ENCODE peak calls at places on chromosomes 11 and 22, in four cellular contexts. D is heart left ventricle, M is WERI-Rb-1, U is cardiac muscle cell. Z is an unnamed sample.

GRCh38 chr11:94705419-94705818 is 62.7 kb upstream of the AMOTL1 start:
- DNase-seq in U (no peak), D (peak; percentile 67), M (no peak), Z (no peak)

GRCh38 chr11:112470355-112470754 is 209.7 kb upstream of the PLET1 start:
- DNase-seq in U (peak; percentile 6), D (no peak), M (no peak), Z (no peak)

GRCh38 chr11:128318856-128319474 is 268.4 kb downstream of the ETS1 start:
- DNase-seq in U (no peak), D (no peak), M (no peak), Z (no peak)

GRCh38 chr11:40722179-40722795 is 737.2 kb downstream of the LRRC4C start:
- DNase-seq in U (peak; percentile 6), D (no peak), M (peak; percentile 27), Z (peak; percentile 69)

GRCh38 chr11:5596611-5597201 is at the start of gene TRIM6:
- DNase-seq in M (no peak), D (peak; percentile 61), U (peak; percentile 70), Z (peak; percentile 39)

GRCh38 chr11:76805206-76805913 is 22.2 kb downstream of the TSKU start:
- DNase-seq in M (no peak), D (no peak), U (peak; percentile 39), Z (no peak)

GRCh38 chr11:69292221-69292648 is 1.7 kb upstream of the MYEOV start:
- DNase-seq in U (peak; percentile 39), M (peak; percentile 23), D (no peak), Z (no peak)

GRCh38 chr22:45237065-45237990 is 3.4 kb downstream of the KIAA0930 start:
- DNase-seq in D (no peak), U (no peak), M (no peak), Z (no peak)

GRCh38 chr11:70112017-70112434 is 33.9 kb downstream of the ANO1 start:
- DNase-seq in M (no peak), D (peak; percentile 73), U (peak; percentile 7), Z (no peak)

GRCh38 chr22:49994361-49995058 is 18.1 kb downstream of the IL17REL start:
- DNase-seq in M (no peak), U (no peak), D (no peak), Z (no peak)

GRCh38 chr11:94017446-94017845 is 3.7 kb upstream of the HEPHL1 start:
- DNase-seq in D (no peak), M (no peak), U (no peak), Z (no peak)

GRCh38 chr22:27715078-27715477 is 86.5 kb downstream of the MN1 start:
- DNase-seq in U (no peak), D (no peak), M (no peak), Z (no peak)

GRCh38 chr11:35363246-35364100 is 55.9 kb downstream of the SLC1A2 start:
- DNase-seq in U (no peak), D (peak; percentile 54), M (no peak), Z (no peak)

GRCh38 chr11:75376175-75376574 is 23.1 kb upstream of the RPS3 start:
- DNase-seq in U (no peak), D (no peak), M (peak; percentile 23), Z (no peak)
- TF ChIP-seq CTCF in U (peak; percentile 11), D (no peak), M (peak; percentile 40), Z (no peak)

DNA sequence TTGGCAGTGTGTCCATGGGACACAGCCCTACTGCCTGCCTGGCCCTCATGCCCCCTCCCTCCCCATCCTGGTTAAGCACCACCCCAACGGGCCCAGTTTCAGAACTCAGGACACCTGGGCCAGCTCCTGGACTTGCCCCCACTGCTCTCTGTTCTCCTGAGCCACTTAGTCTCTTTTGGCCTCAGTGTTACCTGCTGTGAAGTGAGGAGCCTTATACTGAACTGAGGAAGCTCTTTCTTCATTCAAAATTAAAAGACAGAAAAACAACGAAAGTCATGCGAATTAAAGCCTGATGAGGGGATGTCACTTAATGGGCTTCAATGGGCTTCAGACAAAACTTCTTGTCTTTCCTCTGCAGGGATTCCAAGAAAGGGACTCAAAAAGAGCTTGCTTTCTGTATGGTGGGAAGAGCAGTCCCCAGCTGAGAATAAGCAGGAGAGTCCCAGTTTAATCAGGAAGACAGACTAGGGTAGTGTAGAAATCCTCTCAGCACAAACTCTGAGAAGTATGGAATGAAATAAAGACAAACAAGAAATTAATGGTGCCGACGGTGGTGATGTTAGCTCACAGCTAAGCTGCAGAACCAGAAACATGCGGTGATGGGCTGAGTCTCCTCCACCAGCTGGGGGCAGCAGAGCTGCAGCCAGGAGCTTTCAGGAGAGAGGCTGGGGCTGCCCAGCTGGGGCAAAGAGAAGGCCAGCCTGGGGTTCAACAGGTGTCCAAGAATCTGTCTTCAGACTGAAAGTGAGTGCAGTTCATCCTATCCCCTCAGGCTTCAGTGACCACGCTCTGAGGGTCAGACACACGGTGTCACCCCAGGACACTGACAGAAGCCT is 101.0 kb downstream of the GGTLC2 start:
- DNase-seq in D (no peak), M (peak; percentile 74), U (peak; percentile 45), Z (peak; percentile 72)
- TF ChIP-seq CTCF in D (peak; percentile 27), M (peak; percentile 90), U (peak; percentile 85), Z (peak; percentile 50)

GRCh38 chr11:118789501-118790356 is 1.2 kb downstream of the DDX6 start:
- DNase-seq in D (no peak), U (peak; percentile 33), M (no peak), Z (no peak)

GRCh38 chr11:118791961-118792578 is 1.1 kb upstream of the DDX6 start:
- DNase-seq in M (peak; percentile 43), U (peak; percentile 16), D (peak; percentile 53), Z (peak; percentile 42)

GRCh38 chr11:118790357-118791014 is 478 bp downstream of the DDX6 start:
- DNase-seq in U (peak; percentile 56), D (peak; percentile 69), M (peak; percentile 71), Z (peak; percentile 66)

GRCh38 chr11:118792642-118793124 is 1.7 kb upstream of the DDX6 start:
- DNase-seq in D (peak; percentile 76), U (peak; percentile 92), M (peak; percentile 68), Z (peak; percentile 38)

DNA sequence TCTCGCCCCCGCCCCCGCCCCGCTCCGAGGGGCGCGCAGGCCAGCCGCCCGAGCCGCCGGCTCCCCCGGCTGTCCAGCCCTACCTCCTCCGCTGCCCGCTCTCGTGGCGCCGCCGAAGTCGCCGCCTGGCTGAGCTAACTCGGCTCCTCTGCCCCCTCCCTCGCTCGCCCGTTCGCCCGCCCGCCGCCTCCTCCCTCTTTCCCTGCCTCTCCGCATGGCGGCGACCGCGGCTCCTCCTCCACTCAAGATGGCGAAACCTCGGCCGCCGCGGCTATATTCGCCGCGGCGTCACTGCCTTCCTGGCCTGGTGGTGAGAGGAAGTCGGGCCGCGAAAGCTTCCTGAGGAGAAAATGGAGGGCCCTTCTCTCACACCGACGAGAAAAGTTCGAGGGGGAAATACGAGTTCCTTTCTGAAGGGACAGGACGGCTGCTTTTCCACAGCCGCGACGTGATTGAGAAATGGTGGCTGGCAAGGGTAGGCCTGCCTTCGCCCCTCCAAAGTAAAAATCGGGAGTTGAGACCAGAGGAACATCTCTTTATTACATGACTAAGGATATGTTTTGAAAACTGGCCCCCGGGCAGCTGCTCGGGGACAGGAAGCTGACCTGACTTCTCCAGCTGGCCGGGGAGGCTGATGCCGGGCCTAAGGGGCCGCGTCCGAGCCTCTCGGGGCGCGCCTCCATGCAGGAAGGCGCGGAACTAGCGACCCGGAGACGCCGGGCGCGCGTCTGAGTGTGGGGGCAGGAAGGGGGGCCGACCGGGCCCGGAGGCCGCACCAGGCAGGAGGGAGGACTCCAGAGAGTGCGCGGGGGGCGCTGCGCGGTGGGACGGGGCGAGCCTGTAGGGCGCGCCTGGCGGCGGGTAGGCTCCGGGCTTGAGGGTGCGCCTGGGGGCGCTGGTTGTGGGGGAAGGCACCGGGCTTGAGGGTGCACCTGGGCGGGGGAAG is at the start of gene DDX6:
- DNase-seq in M (peak; percentile 93), D (peak; percentile 95), U (peak; percentile 95), Z (peak; percentile 96)
- TF ChIP-seq CTCF in M (peak; percentile 59), D (peak; percentile 10), U (peak; percentile 25), Z (no peak)

GRCh38 chr11:64925536-64926449 is 1.3 kb downstream of the PPP2R5B start:
- DNase-seq in U (no peak), M (no peak), D (no peak), Z (no peak)

GRCh38 chr11:64921384-64921783 is 3.1 kb upstream of the PPP2R5B start:
- DNase-seq in U (no peak), M (no peak), D (no peak), Z (no peak)

GRCh38 chr11:64924910-64925284 is 408 bp downstream of the PPP2R5B start:
- DNase-seq in U (no peak), M (peak; percentile 26), D (no peak), Z (no peak)

GRCh38 chr11:64923944-64924909 is at the start of gene PPP2R5B:
- DNase-seq in U (peak; percentile 95), D (peak; percentile 97), M (peak; percentile 92), Z (peak; percentile 93)

GRCh38 chr11:64923151-64923661 is 1.3 kb upstream of the PPP2R5B start:
- DNase-seq in M (no peak), D (no peak), U (no peak), Z (no peak)
- TF ChIP-seq CTCF in M (no peak), D (no peak), U (no peak), Z (no peak)

GRCh38 chr22:22878801-22879674 is 8.6 kb upstream of the IGLL5 start:
- DNase-seq in U (no peak), M (no peak), D (no peak), Z (no peak)
- TF ChIP-seq CTCF in U (no peak), M (peak; percentile 61), D (no peak), Z (no peak)

GRCh38 chr11:8354622-8355417 is 91.1 kb upstream of the LMO1 start:
- DNase-seq in D (no peak), M (peak; percentile 68), U (peak; percentile 16), Z (no peak)
- TF ChIP-seq CTCF in D (no peak), M (peak; percentile 47), U (no peak), Z (no peak)

GRCh38 chr22:35928273-35928798 is 100.3 kb downstream of the RBFOX2 start:
- DNase-seq in U (no peak), D (no peak), M (no peak), Z (no peak)

GRCh38 chr22:35930933-35931332 is 97.7 kb downstream of the RBFOX2 start:
- DNase-seq in D (no peak), M (peak; percentile 24), U (peak; percentile 87), Z (no peak)
- TF ChIP-seq CTCF in D (peak; percentile 80), M (peak; percentile 71), U (peak; percentile 75), Z (peak; percentile 39)

GRCh38 chr11:66184728-66185127 is 83.7 kb upstream of the RAB1B start:
- DNase-seq in D (no peak), U (no peak), M (no peak), Z (no peak)
- TF ChIP-seq CTCF in D (no peak), U (no peak), M (no peak), Z (no peak)